ENCODE peak calls at places on chromosomes 6 and 20, in ten cellular contexts. One of them, this sample, is unnamed.

GRCh38 chr20:38961530-38962043 is 557 bp upstream of the DHX35 start:
- DNase-seq in activated CD8-positive, alpha-beta memory T cell treated with anti-CD3 and anti-CD28 coated beads, Interleukin-2, amount 50 U/mL, for 4 hours: peak
- DNase-seq in GM23338: peak
- DNase-seq in Caki2: no peak
- DNase-seq in neural progenitor cell: peak
- DNase-seq in anterior cingulate cortex: no peak
- DNase-seq in body of pancreas: no peak
- DNase-seq in cardiac muscle cell: no peak
- DNase-seq in GM10248: no peak
- DNase-seq in nephron progenitor cell: no peak
- DNase-seq in this sample: peak

GRCh38 chr6:26045046-26045938 is 41.9 kb upstream of the HFE start:
- DNase-seq in activated CD8-positive, alpha-beta memory T cell treated with anti-CD3 and anti-CD28 coated beads, Interleukin-2, amount 50 U/mL, for 4 hours: peak
- DNase-seq in GM23338: no peak
- DNase-seq in Caki2: peak
- DNase-seq in neural progenitor cell: no peak
- DNase-seq in anterior cingulate cortex: peak
- DNase-seq in body of pancreas: peak
- DNase-seq in cardiac muscle cell: no peak
- DNase-seq in GM10248: peak
- DNase-seq in nephron progenitor cell: no peak
- DNase-seq in this sample: no peak

GRCh38 chr6:75205776-75206334 is at the start of gene COL12A1:
- DNase-seq in activated CD8-positive, alpha-beta memory T cell treated with anti-CD3 and anti-CD28 coated beads, Interleukin-2, amount 50 U/mL, for 4 hours: no peak
- DNase-seq in GM23338: peak
- DNase-seq in Caki2: peak
- DNase-seq in neural progenitor cell: peak
- DNase-seq in anterior cingulate cortex: no peak
- DNase-seq in body of pancreas: peak
- DNase-seq in cardiac muscle cell: peak
- DNase-seq in GM10248: peak
- DNase-seq in nephron progenitor cell: peak
- DNase-seq in this sample: peak

GRCh38 chr6:39453956-39454524 is 131.5 kb upstream of the KCNK16 start:
- DNase-seq in activated CD8-positive, alpha-beta memory T cell treated with anti-CD3 and anti-CD28 coated beads, Interleukin-2, amount 50 U/mL, for 4 hours: no peak
- DNase-seq in GM23338: no peak
- DNase-seq in Caki2: no peak
- DNase-seq in neural progenitor cell: no peak
- DNase-seq in anterior cingulate cortex: no peak
- DNase-seq in body of pancreas: no peak
- DNase-seq in cardiac muscle cell: no peak
- DNase-seq in GM10248: no peak
- DNase-seq in nephron progenitor cell: no peak
- DNase-seq in this sample: no peak

GRCh38 chr6:45388328-45388727 is 10.6 kb upstream of the SUPT3H start:
- DNase-seq in activated CD8-positive, alpha-beta memory T cell treated with anti-CD3 and anti-CD28 coated beads, Interleukin-2, amount 50 U/mL, for 4 hours: no peak
- DNase-seq in GM23338: peak
- DNase-seq in Caki2: no peak
- DNase-seq in neural progenitor cell: no peak
- DNase-seq in anterior cingulate cortex: no peak
- DNase-seq in body of pancreas: no peak
- DNase-seq in cardiac muscle cell: no peak
- DNase-seq in GM10248: no peak
- DNase-seq in nephron progenitor cell: no peak
- DNase-seq in this sample: no peak

GRCh38 chr20:53739799-53740785 is 146.5 kb upstream of the ZNF217 start:
- DNase-seq in activated CD8-positive, alpha-beta memory T cell treated with anti-CD3 and anti-CD28 coated beads, Interleukin-2, amount 50 U/mL, for 4 hours: no peak
- DNase-seq in GM23338: no peak
- DNase-seq in Caki2: peak
- DNase-seq in neural progenitor cell: no peak
- DNase-seq in anterior cingulate cortex: no peak
- DNase-seq in body of pancreas: peak
- DNase-seq in cardiac muscle cell: peak
- DNase-seq in GM10248: peak
- DNase-seq in nephron progenitor cell: no peak
- DNase-seq in this sample: no peak

GRCh38 chr6:85594197-85594930 is 706 bp upstream of the SNX14 start:
- DNase-seq in activated CD8-positive, alpha-beta memory T cell treated with anti-CD3 and anti-CD28 coated beads, Interleukin-2, amount 50 U/mL, for 4 hours: no peak
- DNase-seq in GM23338: peak
- DNase-seq in Caki2: no peak
- DNase-seq in neural progenitor cell: peak
- DNase-seq in anterior cingulate cortex: peak
- DNase-seq in body of pancreas: peak
- DNase-seq in cardiac muscle cell: peak
- DNase-seq in GM10248: no peak
- DNase-seq in nephron progenitor cell: no peak
- DNase-seq in this sample: no peak

GRCh38 chr6:118896339-118897136 is 2.6 kb downstream of the ASF1A start:
- DNase-seq in activated CD8-positive, alpha-beta memory T cell treated with anti-CD3 and anti-CD28 coated beads, Interleukin-2, amount 50 U/mL, for 4 hours: no peak
- DNase-seq in GM23338: peak
- DNase-seq in Caki2: peak
- DNase-seq in neural progenitor cell: no peak
- DNase-seq in anterior cingulate cortex: no peak
- DNase-seq in body of pancreas: no peak
- DNase-seq in cardiac muscle cell: peak
- DNase-seq in GM10248: peak
- DNase-seq in nephron progenitor cell: no peak
- DNase-seq in this sample: peak

GRCh38 chr6:149830731-149831379 is 33.3 kb downstream of the LRP11 start:
- DNase-seq in activated CD8-positive, alpha-beta memory T cell treated with anti-CD3 and anti-CD28 coated beads, Interleukin-2, amount 50 U/mL, for 4 hours: no peak
- DNase-seq in GM23338: no peak
- DNase-seq in Caki2: no peak
- DNase-seq in neural progenitor cell: no peak
- DNase-seq in anterior cingulate cortex: no peak
- DNase-seq in body of pancreas: no peak
- DNase-seq in cardiac muscle cell: no peak
- DNase-seq in GM10248: no peak
- DNase-seq in nephron progenitor cell: no peak
- DNase-seq in this sample: no peak

GRCh38 chr6:14876778-14877613 is 368.9 kb upstream of the JARID2 start:
- DNase-seq in activated CD8-positive, alpha-beta memory T cell treated with anti-CD3 and anti-CD28 coated beads, Interleukin-2, amount 50 U/mL, for 4 hours: no peak
- DNase-seq in GM23338: no peak
- DNase-seq in Caki2: no peak
- DNase-seq in neural progenitor cell: no peak
- DNase-seq in anterior cingulate cortex: no peak
- DNase-seq in body of pancreas: no peak
- DNase-seq in cardiac muscle cell: no peak
- DNase-seq in GM10248: peak
- DNase-seq in nephron progenitor cell: no peak
- DNase-seq in this sample: no peak

GRCh38 chr6:53294095-53294494 is 54.7 kb downstream of the ELOVL5 start:
- DNase-seq in activated CD8-positive, alpha-beta memory T cell treated with anti-CD3 and anti-CD28 coated beads, Interleukin-2, amount 50 U/mL, for 4 hours: peak
- DNase-seq in GM23338: peak
- DNase-seq in Caki2: no peak
- DNase-seq in neural progenitor cell: peak
- DNase-seq in anterior cingulate cortex: no peak
- DNase-seq in body of pancreas: no peak
- DNase-seq in cardiac muscle cell: peak
- DNase-seq in GM10248: no peak
- DNase-seq in nephron progenitor cell: peak
- DNase-seq in this sample: peak

GRCh38 chr6:145895802-145896201 is 68.4 kb downstream of the SHPRH start:
- DNase-seq in activated CD8-positive, alpha-beta memory T cell treated with anti-CD3 and anti-CD28 coated beads, Interleukin-2, amount 50 U/mL, for 4 hours: no peak
- DNase-seq in GM23338: no peak
- DNase-seq in Caki2: no peak
- DNase-seq in neural progenitor cell: no peak
- DNase-seq in anterior cingulate cortex: no peak
- DNase-seq in body of pancreas: no peak
- DNase-seq in cardiac muscle cell: no peak
- DNase-seq in GM10248: no peak
- DNase-seq in nephron progenitor cell: no peak
- DNase-seq in this sample: no peak

GRCh38 chr6:99282479-99283062 is 66.9 kb downstream of the FAXC start:
- DNase-seq in activated CD8-positive, alpha-beta memory T cell treated with anti-CD3 and anti-CD28 coated beads, Interleukin-2, amount 50 U/mL, for 4 hours: no peak
- DNase-seq in GM23338: peak
- DNase-seq in Caki2: peak
- DNase-seq in neural progenitor cell: peak
- DNase-seq in anterior cingulate cortex: no peak
- DNase-seq in body of pancreas: no peak
- DNase-seq in cardiac muscle cell: peak
- DNase-seq in GM10248: no peak
- DNase-seq in nephron progenitor cell: no peak
- DNase-seq in this sample: peak

GRCh38 chr6:120774275-120774674 is 560.0 kb downstream of the TBC1D32 start:
- DNase-seq in activated CD8-positive, alpha-beta memory T cell treated with anti-CD3 and anti-CD28 coated beads, Interleukin-2, amount 50 U/mL, for 4 hours: no peak
- DNase-seq in GM23338: no peak
- DNase-seq in Caki2: no peak
- DNase-seq in neural progenitor cell: no peak
- DNase-seq in anterior cingulate cortex: no peak
- DNase-seq in body of pancreas: no peak
- DNase-seq in cardiac muscle cell: no peak
- DNase-seq in GM10248: no peak
- DNase-seq in nephron progenitor cell: no peak
- DNase-seq in this sample: no peak

GRCh38 chr6:156720739-156721714 is 56.2 kb upstream of the ARID1B start:
- DNase-seq in activated CD8-positive, alpha-beta memory T cell treated with anti-CD3 and anti-CD28 coated beads, Interleukin-2, amount 50 U/mL, for 4 hours: no peak
- DNase-seq in GM23338: peak
- DNase-seq in Caki2: peak
- DNase-seq in neural progenitor cell: peak
- DNase-seq in anterior cingulate cortex: no peak
- DNase-seq in body of pancreas: peak
- DNase-seq in cardiac muscle cell: no peak
- DNase-seq in GM10248: peak
- DNase-seq in nephron progenitor cell: no peak
- DNase-seq in this sample: peak

GRCh38 chr6:439681-440167 is 48.2 kb downstream of the IRF4 start:
- DNase-seq in activated CD8-positive, alpha-beta memory T cell treated with anti-CD3 and anti-CD28 coated beads, Interleukin-2, amount 50 U/mL, for 4 hours: peak
- DNase-seq in GM23338: no peak
- DNase-seq in Caki2: no peak
- DNase-seq in neural progenitor cell: no peak
- DNase-seq in anterior cingulate cortex: no peak
- DNase-seq in body of pancreas: no peak
- DNase-seq in cardiac muscle cell: no peak
- DNase-seq in GM10248: no peak
- DNase-seq in nephron progenitor cell: no peak
- DNase-seq in this sample: no peak

GRCh38 chr6:85236636-85237035 is 213.2 kb upstream of the NT5E start:
- DNase-seq in activated CD8-positive, alpha-beta memory T cell treated with anti-CD3 and anti-CD28 coated beads, Interleukin-2, amount 50 U/mL, for 4 hours: no peak
- DNase-seq in GM23338: no peak
- DNase-seq in Caki2: no peak
- DNase-seq in neural progenitor cell: no peak
- DNase-seq in anterior cingulate cortex: no peak
- DNase-seq in body of pancreas: no peak
- DNase-seq in cardiac muscle cell: no peak
- DNase-seq in GM10248: no peak
- DNase-seq in nephron progenitor cell: no peak
- DNase-seq in this sample: no peak

GRCh38 chr20:49561806-49562205 is 6.1 kb downstream of the PTGIS start:
- DNase-seq in activated CD8-positive, alpha-beta memory T cell treated with anti-CD3 and anti-CD28 coated beads, Interleukin-2, amount 50 U/mL, for 4 hours: no peak
- DNase-seq in GM23338: no peak
- DNase-seq in Caki2: no peak
- DNase-seq in neural progenitor cell: no peak
- DNase-seq in anterior cingulate cortex: no peak
- DNase-seq in body of pancreas: no peak
- DNase-seq in cardiac muscle cell: no peak
- DNase-seq in GM10248: no peak
- DNase-seq in nephron progenitor cell: no peak
- DNase-seq in this sample: no peak

GRCh38 chr20:58528412-58528811 is 13.2 kb upstream of the APCDD1L start:
- DNase-seq in activated CD8-positive, alpha-beta memory T cell treated with anti-CD3 and anti-CD28 coated beads, Interleukin-2, amount 50 U/mL, for 4 hours: no peak
- DNase-seq in GM23338: no peak
- DNase-seq in Caki2: no peak
- DNase-seq in neural progenitor cell: no peak
- DNase-seq in anterior cingulate cortex: no peak
- DNase-seq in body of pancreas: no peak
- DNase-seq in cardiac muscle cell: no peak
- DNase-seq in GM10248: no peak
- DNase-seq in nephron progenitor cell: no peak
- DNase-seq in this sample: no peak

GRCh38 chr6:169989594-169989993 is 238.2 kb downstream of the ERMARD start:
- DNase-seq in activated CD8-positive, alpha-beta memory T cell treated with anti-CD3 and anti-CD28 coated beads, Interleukin-2, amount 50 U/mL, for 4 hours: no peak
- DNase-seq in GM23338: no peak
- DNase-seq in Caki2: no peak
- DNase-seq in neural progenitor cell: no peak
- DNase-seq in anterior cingulate cortex: no peak
- DNase-seq in body of pancreas: no peak
- DNase-seq in cardiac muscle cell: no peak
- DNase-seq in GM10248: no peak
- DNase-seq in nephron progenitor cell: no peak
- DNase-seq in this sample: no peak

GRCh38 chr6:28785962-28786679 is 137.7 kb downstream of the TRIM27 start:
- DNase-seq in activated CD8-positive, alpha-beta memory T cell treated with anti-CD3 and anti-CD28 coated beads, Interleukin-2, amount 50 U/mL, for 4 hours: no peak
- DNase-seq in GM23338: no peak
- DNase-seq in Caki2: no peak
- DNase-seq in neural progenitor cell: no peak
- DNase-seq in anterior cingulate cortex: no peak
- DNase-seq in body of pancreas: no peak
- DNase-seq in cardiac muscle cell: no peak
- DNase-seq in GM10248: no peak
- DNase-seq in nephron progenitor cell: no peak
- DNase-seq in this sample: peak

GRCh38 chr6:170143401-170144150 is 147.3 kb downstream of the DLL1 start:
- DNase-seq in activated CD8-positive, alpha-beta memory T cell treated with anti-CD3 and anti-CD28 coated beads, Interleukin-2, amount 50 U/mL, for 4 hours: no peak
- DNase-seq in GM23338: no peak
- DNase-seq in Caki2: no peak
- DNase-seq in neural progenitor cell: no peak
- DNase-seq in anterior cingulate cortex: no peak
- DNase-seq in body of pancreas: no peak
- DNase-seq in cardiac muscle cell: no peak
- DNase-seq in GM10248: no peak
- DNase-seq in nephron progenitor cell: no peak
- DNase-seq in this sample: no peak

GRCh38 chr20:47691632-47692031 is 93.6 kb downstream of the SULF2 start:
- DNase-seq in activated CD8-positive, alpha-beta memory T cell treated with anti-CD3 and anti-CD28 coated beads, Interleukin-2, amount 50 U/mL, for 4 hours: no peak
- DNase-seq in GM23338: peak
- DNase-seq in Caki2: no peak
- DNase-seq in neural progenitor cell: peak
- DNase-seq in anterior cingulate cortex: no peak
- DNase-seq in body of pancreas: no peak
- DNase-seq in cardiac muscle cell: peak
- DNase-seq in GM10248: no peak
- DNase-seq in nephron progenitor cell: no peak
- DNase-seq in this sample: no peak

GRCh38 chr20:33250666-33251065 is 14.9 kb downstream of the BPIFA1 start:
- DNase-seq in activated CD8-positive, alpha-beta memory T cell treated with anti-CD3 and anti-CD28 coated beads, Interleukin-2, amount 50 U/mL, for 4 hours: no peak
- DNase-seq in GM23338: no peak
- DNase-seq in Caki2: no peak
- DNase-seq in neural progenitor cell: no peak
- DNase-seq in anterior cingulate cortex: no peak
- DNase-seq in body of pancreas: no peak
- DNase-seq in cardiac muscle cell: no peak
- DNase-seq in GM10248: no peak
- DNase-seq in nephron progenitor cell: no peak
- DNase-seq in this sample: no peak

GRCh38 chr6:115524821-115525220 is 535.9 kb downstream of the FRK start:
- DNase-seq in activated CD8-positive, alpha-beta memory T cell treated with anti-CD3 and anti-CD28 coated beads, Interleukin-2, amount 50 U/mL, for 4 hours: no peak
- DNase-seq in GM23338: no peak
- DNase-seq in Caki2: no peak
- DNase-seq in neural progenitor cell: no peak
- DNase-seq in anterior cingulate cortex: no peak
- DNase-seq in body of pancreas: no peak
- DNase-seq in cardiac muscle cell: no peak
- DNase-seq in GM10248: no peak
- DNase-seq in nephron progenitor cell: no peak
- DNase-seq in this sample: no peak

GRCh38 chr20:49676581-49677291 is 36.9 kb downstream of the B4GALT5 start:
- DNase-seq in activated CD8-positive, alpha-beta memory T cell treated with anti-CD3 and anti-CD28 coated beads, Interleukin-2, amount 50 U/mL, for 4 hours: peak
- DNase-seq in GM23338: no peak
- DNase-seq in Caki2: peak
- DNase-seq in neural progenitor cell: no peak
- DNase-seq in anterior cingulate cortex: no peak
- DNase-seq in body of pancreas: no peak
- DNase-seq in cardiac muscle cell: no peak
- DNase-seq in GM10248: peak
- DNase-seq in nephron progenitor cell: no peak
- DNase-seq in this sample: no peak

GRCh38 chr6:158528826-158529225 is 31.1 kb upstream of the TMEM181 start:
- DNase-seq in activated CD8-positive, alpha-beta memory T cell treated with anti-CD3 and anti-CD28 coated beads, Interleukin-2, amount 50 U/mL, for 4 hours: no peak
- DNase-seq in GM23338: no peak
- DNase-seq in Caki2: no peak
- DNase-seq in neural progenitor cell: no peak
- DNase-seq in anterior cingulate cortex: no peak
- DNase-seq in body of pancreas: no peak
- DNase-seq in cardiac muscle cell: no peak
- DNase-seq in GM10248: no peak
- DNase-seq in nephron progenitor cell: no peak
- DNase-seq in this sample: no peak

GRCh38 chr20:35595901-35596300 is 19.7 kb upstream of the SPAG4 start:
- DNase-seq in activated CD8-positive, alpha-beta memory T cell treated with anti-CD3 and anti-CD28 coated beads, Interleukin-2, amount 50 U/mL, for 4 hours: no peak
- DNase-seq in GM23338: no peak
- DNase-seq in Caki2: no peak
- DNase-seq in neural progenitor cell: no peak
- DNase-seq in anterior cingulate cortex: no peak
- DNase-seq in body of pancreas: no peak
- DNase-seq in cardiac muscle cell: no peak
- DNase-seq in GM10248: no peak
- DNase-seq in nephron progenitor cell: no peak
- DNase-seq in this sample: no peak

This sample was measured in H7.